ENCODE peak calls at places on chromosomes 11 and 22, in four cellular contexts. N is GM23248, F is A172, Y is GM12891. K is an unnamed sample.

GRCh38 chr11:724063-724732 is 18.2 kb downstream of the EPS8L2 start:
- DNase-seq in N (no peak), F (no peak), Y (no peak), K (no peak)

GRCh38 chr22:19965771-19966709 is 24.4 kb upstream of the TXNRD2 start:
- DNase-seq in N (peak; percentile 31), F (no peak), Y (no peak), K (no peak)

GRCh38 chr11:6531267-6531752 is 34.2 kb downstream of the DNHD1 start:
- DNase-seq in N (peak; percentile 68), F (peak; percentile 50), Y (no peak), K (no peak)

GRCh38 chr22:37316405-37316804 is 34.1 kb downstream of the CYTH4 start:
- DNase-seq in N (no peak), F (no peak), Y (no peak), K (no peak)

GRCh38 chr22:36469094-36469710 is 12.2 kb downstream of the TXN2 start:
- DNase-seq in N (no peak), F (no peak), Y (no peak), K (no peak)

GRCh38 chr22:22178992-22179391 is 65.6 kb upstream of the VPREB1 start:
- DNase-seq in N (no peak), F (no peak), Y (no peak), K (no peak)

GRCh38 chr22:17860220-17860965 is 86.1 kb upstream of the BID start:
- DNase-seq in N (no peak), F (no peak), Y (no peak), K (no peak)

GRCh38 chr22:44544523-44545433 is 46.7 kb upstream of the RTL6 start:
- DNase-seq in N (no peak), F (no peak), Y (no peak), K (no peak)

GRCh38 chr11:43130616-43131015 is 181.2 kb upstream of the API5 start:
- DNase-seq in N (no peak), F (no peak), Y (no peak), K (no peak)

GRCh38 chr11:7020183-7020917 is at the start of the genes NLRP14 and ZNF214:
- DNase-seq in N (peak; percentile 97), F (peak; percentile 73), Y (no peak), K (no peak)

GRCh38 chr11:67392182-67392715 is 463 bp downstream of the RAD9A start:
- DNase-seq in N (peak; percentile 65), F (no peak), Y (no peak), K (no peak)

GRCh38 chr11:10654211-10655150 is 39.1 kb downstream of the IRAG1 start:
- DNase-seq in N (peak; percentile 74), F (peak; percentile 86), Y (peak; percentile 39), K (no peak)

GRCh38 chr11:87966744-87967143 is 208.5 kb downstream of the RAB38 start:
- DNase-seq in N (no peak), F (no peak), Y (no peak), K (no peak)

GRCh38 chr11:18706330-18707243 is 8.0 kb downstream of the TMEM86A start:
- DNase-seq in N (peak; percentile 26), F (no peak), Y (no peak), K (peak; percentile 37)

GRCh38 chr11:13596601-13597000 is 71.9 kb upstream of the FAR1 start:
- DNase-seq in N (peak; percentile 7), F (no peak), Y (no peak), K (no peak)

GRCh38 chr11:81687057-81687456 is 1046.6 kb downstream of the FAM181B start:
- DNase-seq in N (no peak), F (no peak), Y (no peak), K (no peak)

GRCh38 chr22:20025401-20026203 is 4.7 kb downstream of the TANGO2 start:
- DNase-seq in N (no peak), F (no peak), Y (no peak), K (no peak)

GRCh38 chr22:40057652-40058051 is 62.9 kb downstream of the FAM83F start:
- DNase-seq in N (no peak), F (no peak), Y (no peak), K (no peak)

GRCh38 chr11:85844439-85845051 is 10.6 kb upstream of the CCDC83 start:
- DNase-seq in N (peak; percentile 82), F (peak; percentile 83), Y (no peak), K (no peak)

GRCh38 chr11:116862951-116863350 is 25.5 kb upstream of the APOA1 start:
- DNase-seq in N (peak; percentile 61), F (no peak), Y (no peak), K (no peak)

GRCh38 chr11:12691473-12691872 is 17.3 kb downstream of the TEAD1 start:
- DNase-seq in N (no peak), F (no peak), Y (no peak), K (no peak)

GRCh38 chr11:111019931-111020381 is 225.6 kb upstream of the POU2AF2 start:
- DNase-seq in N (peak; percentile 15), F (no peak), Y (no peak), K (no peak)

GRCh38 chr11:130426223-130427048 is 2.0 kb downstream of the ADAMTS8 start:
- DNase-seq in N (no peak), F (no peak), Y (no peak), K (no peak)

K was measured in CD4-positive, alpha-beta T cell.